ENCODE peak calls at places on chromosomes 1 and 21, in five cellular contexts. P is K562, Y is A549, W is AG04449, U is fibroblast of pulmonary artery. B is an unnamed sample.

GRCh38 chr1:177307771-177308170 is 137.0 kb downstream of the BRINP2 start:
- DNase-seq in P (no peak), Y (no peak), W (no peak), U (peak; percentile 21), B (no peak)

GRCh38 chr21:35528109-35529042 is 479.3 kb upstream of the RUNX1 start:
- DNase-seq in P (no peak), Y (no peak), W (no peak), U (peak; percentile 29), B (no peak)

GRCh38 chr1:18109756-18110597 is 2.4 kb downstream of the IGSF21 start:
- DNase-seq in P (peak; percentile 35), Y (peak; percentile 25), W (no peak), U (no peak), B (no peak)

GRCh38 chr1:30534551-30534940 is 188.8 kb downstream of the MATN1 start:
- DNase-seq in P (no peak), Y (no peak), W (no peak), U (no peak), B (no peak)

GRCh38 chr1:113135460-113135859 is 62.5 kb downstream of the LRIG2 start:
- DNase-seq in P (no peak), Y (no peak), W (no peak), U (no peak), B (no peak)

GRCh38 chr21:36551326-36551725 is 71.4 kb upstream of the CLDN14 start:
- DNase-seq in P (no peak), Y (no peak), W (no peak), U (no peak), B (no peak)

GRCh38 chr1:168513656-168514404 is 30.0 kb downstream of the XCL2 start:
- DNase-seq in P (no peak), Y (no peak), W (no peak), U (peak; percentile 57), B (no peak)

GRCh38 chr21:36702622-36702968 is 3.7 kb downstream of the SIM2 start:
- DNase-seq in P (no peak), Y (no peak), W (no peak), U (no peak), B (no peak)

GRCh38 chr1:145985129-145985501 is 11.3 kb downstream of the TXNIP start:
- DNase-seq in P (no peak), Y (no peak), W (no peak), U (no peak), B (no peak)

GRCh38 chr1:224095867-224096266 is 18.0 kb upstream of the FBXO28 start:
- DNase-seq in P (no peak), Y (no peak), W (no peak), U (no peak), B (no peak)

GRCh38 chr1:230186003-230186863 is 119.2 kb downstream of the GALNT2 start:
- DNase-seq in P (no peak), Y (peak; percentile 87), W (peak; percentile 46), U (peak; percentile 83), B (peak; percentile 39)

GRCh38 chr1:27015260-27015659 is 2.6 kb upstream of the TENT5B start:
- DNase-seq in P (no peak), Y (no peak), W (no peak), U (no peak), B (no peak)

GRCh38 chr1:101741910-101742309 is 254.8 kb downstream of the OLFM3 start:
- DNase-seq in P (no peak), Y (no peak), W (no peak), U (no peak), B (no peak)

GRCh38 chr1:113943028-113943811 is 14.1 kb downstream of the HIPK1 start:
- DNase-seq in P (no peak), Y (no peak), W (no peak), U (peak; percentile 87), B (no peak)

GRCh38 chr1:181216571-181216994 is 128.1 kb downstream of the IER5 start:
- DNase-seq in P (no peak), Y (no peak), W (no peak), U (no peak), B (no peak)

GRCh38 chr1:26950602-26951001 is 9.7 kb downstream of the KDF1 start:
- DNase-seq in P (peak; percentile 53), Y (no peak), W (no peak), U (no peak), B (no peak)

GRCh38 chr1:221373795-221374194 is 368.1 kb downstream of the DUSP10 start:
- DNase-seq in P (no peak), Y (no peak), W (no peak), U (no peak), B (no peak)

GRCh38 chr1:85078903-85079302 is 30.6 kb upstream of the MCOLN3 start:
- DNase-seq in P (no peak), Y (no peak), W (no peak), U (peak; percentile 43), B (no peak)

GRCh38 chr1:19799877-19800804 is at the start of gene TMCO4:
- DNase-seq in P (no peak), Y (peak; percentile 32), W (peak; percentile 42), U (peak; percentile 68), B (no peak)

GRCh38 chr1:85496881-85497582 is 32.1 kb upstream of the DDAH1 start:
- DNase-seq in P (no peak), Y (no peak), W (no peak), U (peak; percentile 7), B (no peak)

GRCh38 chr1:93177991-93178390 is 2.2 kb downstream of the TMED5 start:
- DNase-seq in P (peak; percentile 15), Y (no peak), W (no peak), U (peak; percentile 48), B (no peak)

GRCh38 chr1:153639280-153639679 is 5.4 kb downstream of the CHTOP start:
- DNase-seq in P (no peak), Y (no peak), W (no peak), U (no peak), B (no peak)

GRCh38 chr1:203057831-203058673 is 27.8 kb downstream of the MYOG start:
- DNase-seq in P (no peak), Y (no peak), W (no peak), U (no peak), B (no peak)

GRCh38 chr1:82451191-82451590 is 650.5 kb downstream of the ADGRL2 start:
- DNase-seq in P (no peak), Y (no peak), W (no peak), U (no peak), B (no peak)

GRCh38 chr1:151346082-151346768 is 827 bp downstream of the RFX5 start:
- DNase-seq in P (no peak), Y (no peak), W (no peak), U (no peak), B (no peak)

DNA sequence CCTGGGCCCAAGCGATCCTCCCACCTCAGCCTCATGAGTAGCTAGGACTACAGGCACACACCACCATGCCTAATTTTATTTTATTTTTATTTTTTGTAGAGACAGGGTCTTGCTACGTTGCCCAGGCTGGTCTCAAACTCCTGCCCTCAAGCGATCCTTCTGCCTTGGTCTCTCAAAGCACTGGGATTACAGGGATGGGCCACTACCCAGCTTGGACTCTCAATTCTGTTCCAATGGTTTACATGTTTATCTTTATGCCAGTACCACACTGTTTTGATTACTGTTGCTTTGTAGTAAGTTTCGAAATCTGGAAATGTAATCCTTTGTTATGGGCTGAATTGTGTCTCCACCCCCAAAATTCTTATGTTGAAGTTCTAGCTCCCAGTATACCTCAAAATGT is 88.4 kb upstream of the TARDBP start:
- DNase-seq in P (no peak), Y (no peak), W (no peak), U (no peak), B (no peak)
- TF ChIP-seq CTCF in P (no peak), Y (no peak), W (no peak), U (no peak), B (no peak)

DNA sequence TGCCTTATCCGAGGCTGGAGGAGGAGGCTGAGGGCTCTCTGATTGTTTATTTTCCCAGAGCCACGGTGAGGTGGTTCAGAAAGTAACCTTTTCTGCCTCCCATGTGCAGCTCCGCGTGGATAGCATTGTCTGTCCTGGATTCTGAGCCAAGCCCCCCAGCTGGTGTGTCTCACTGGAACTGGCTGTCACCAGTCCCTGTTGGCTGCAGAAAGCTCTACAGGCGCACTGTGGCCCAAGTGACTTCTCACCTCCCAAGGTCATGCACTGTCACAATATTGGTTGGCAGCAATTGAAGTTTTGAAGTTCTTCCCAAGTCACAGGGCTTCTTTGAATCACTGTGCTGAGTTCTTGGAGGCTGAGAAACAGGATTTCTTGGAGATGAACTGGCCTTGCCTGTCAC is 8.2 kb downstream of the BMP8A start:
- DNase-seq in P (no peak), Y (no peak), W (no peak), U (no peak), B (no peak)
- TF ChIP-seq CTCF in P (no peak), Y (no peak), W (no peak), U (no peak), B (no peak)

GRCh38 chr1:155648207-155649147 is 38.5 kb downstream of the MSTO1 start:
- DNase-seq in P (no peak), Y (peak; percentile 85), W (peak; percentile 60), U (peak; percentile 98), B (peak; percentile 64)
- TF ChIP-seq CTCF in P (peak; percentile 41), Y (peak; percentile 77), W (peak; percentile 58), U (peak; percentile 63), B (peak; percentile 73)

DNA sequence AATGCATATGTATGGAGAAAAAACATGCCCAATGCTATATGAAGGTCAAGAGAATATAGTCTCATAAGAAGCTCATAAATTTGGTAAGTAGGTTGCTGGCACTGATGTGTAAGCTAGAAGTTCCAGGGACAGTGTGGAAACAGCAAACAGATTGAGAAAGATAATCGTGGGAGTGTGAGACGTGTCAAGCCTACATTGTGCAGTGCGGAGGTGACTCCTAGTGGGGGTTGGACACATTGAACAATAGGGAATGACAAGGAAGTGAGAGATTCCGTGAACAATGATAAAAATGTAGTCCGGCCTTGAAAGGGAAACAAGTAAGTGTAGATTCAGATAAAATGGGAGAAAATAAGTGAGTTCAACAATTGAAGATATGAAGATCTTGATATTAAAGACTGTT is 788.4 kb upstream of the PRMT6 start:
- DNase-seq in P (no peak), Y (no peak), W (no peak), U (peak; percentile 73), B (no peak)
- TF ChIP-seq CTCF in P (no peak), Y (no peak), W (no peak), U (peak; percentile 41), B (peak; percentile 28)

GRCh38 chr1:56967900-56968832 is 2.4 kb upstream of the C8B start:
- DNase-seq in P (peak; percentile 72), Y (peak; percentile 14), W (no peak), U (peak; percentile 37), B (no peak)
- TF ChIP-seq CTCF in P (peak; percentile 66), Y (peak; percentile 27), W (peak; percentile 62), U (peak; percentile 51), B (peak; percentile 67)